ENCODE peak calls at places on chromosomes 16 and 17, in seven cellular contexts. J is neuronal stem cell, E is H1, K is IMR-90, X is trophoblast cell, G is H9, O is mesendoderm. C is an unnamed sample.

GRCh38 chr16:53775821-53776431 is 72.0 kb downstream of the FTO start:
- DNase-seq in X (peak), E (no peak), O (peak), K (peak), J (no peak), G (no peak), C (peak)

GRCh38 chr16:88375236-88376052 is 7.3 kb upstream of the ZNF469 start:
- DNase-seq in X (no peak), G (no peak), E (no peak), K (no peak), J (no peak), O (no peak), C (no peak)

GRCh38 chr17:18008496-18009268 is 30.3 kb downstream of the ATPAF2 start:
- DNase-seq in J (no peak), X (peak), E (no peak), O (peak), K (peak), G (no peak), C (peak)

GRCh38 chr17:5516060-5516792 is 29.9 kb downstream of the MIS12 start:
- DNase-seq in X (peak), G (no peak), J (no peak), K (peak), O (peak), E (no peak), C (peak)

GRCh38 chr17:62692721-62693431 is 65.4 kb downstream of the MRC2 start:
- DNase-seq in J (no peak), E (peak), X (peak), O (peak), G (peak), K (no peak), C (peak)

GRCh38 chr16:55062446-55062845 is 131.8 kb downstream of the IRX5 start:
- DNase-seq in X (no peak), G (no peak), K (peak), J (no peak), O (no peak), E (no peak), C (no peak)

GRCh38 chr16:83924686-83925085 is 25.8 kb downstream of the MLYCD start:
- DNase-seq in E (no peak), K (no peak), J (no peak), G (no peak), O (no peak), X (no peak), C (no peak)

GRCh38 chr17:67594115-67594878 is 123.4 kb upstream of the NOL11 start:
- DNase-seq in J (no peak), E (no peak), X (no peak), K (no peak), G (no peak), O (no peak), C (no peak)

GRCh38 chr16:89200124-89200849 is at the start of gene SLC22A31:
- DNase-seq in G (peak), O (peak), E (peak), K (no peak), J (no peak), X (no peak), C (no peak)

GRCh38 chr17:67503184-67503583 is 126.1 kb downstream of the PITPNC1 start:
- DNase-seq in X (no peak), K (peak), J (no peak), G (peak), E (no peak), O (no peak), C (no peak)

GRCh38 chr16:84286568-84287220 is 8.0 kb upstream of the WFDC1 start:
- DNase-seq in K (peak), G (no peak), E (no peak), O (no peak), X (no peak), J (no peak), C (peak)

GRCh38 chr17:48819466-48819865 is 2.4 kb upstream of the TTLL6 start:
- DNase-seq in X (no peak), G (no peak), J (no peak), E (no peak), O (no peak), K (no peak), C (no peak)

GRCh38 chr16:85296859-85297698 is 184.8 kb upstream of the CIBAR2 start:
- DNase-seq in X (peak), E (peak), J (no peak), G (peak), O (peak), K (no peak), C (peak)

GRCh38 chr17:51257150-51258081 is 2.4 kb downstream of the MBTD1 start:
- DNase-seq in X (peak), O (no peak), J (no peak), G (no peak), E (no peak), K (no peak), C (peak)

GRCh38 chr17:51258756-51259573 is 884 bp downstream of the MBTD1 start:
- DNase-seq in J (no peak), O (peak), E (no peak), G (peak), K (no peak), X (peak), C (peak)

GRCh38 chr17:51260960-51261958 is 913 bp downstream of the UTP18 start:
- DNase-seq in J (peak), O (peak), E (peak), X (peak), G (peak), K (no peak), C (peak)

GRCh38 chr17:51260237-51260959 is at the start of gene UTP18:
- DNase-seq in G (peak), J (peak), O (peak), E (peak), K (peak), X (peak), C (peak)

DNA sequence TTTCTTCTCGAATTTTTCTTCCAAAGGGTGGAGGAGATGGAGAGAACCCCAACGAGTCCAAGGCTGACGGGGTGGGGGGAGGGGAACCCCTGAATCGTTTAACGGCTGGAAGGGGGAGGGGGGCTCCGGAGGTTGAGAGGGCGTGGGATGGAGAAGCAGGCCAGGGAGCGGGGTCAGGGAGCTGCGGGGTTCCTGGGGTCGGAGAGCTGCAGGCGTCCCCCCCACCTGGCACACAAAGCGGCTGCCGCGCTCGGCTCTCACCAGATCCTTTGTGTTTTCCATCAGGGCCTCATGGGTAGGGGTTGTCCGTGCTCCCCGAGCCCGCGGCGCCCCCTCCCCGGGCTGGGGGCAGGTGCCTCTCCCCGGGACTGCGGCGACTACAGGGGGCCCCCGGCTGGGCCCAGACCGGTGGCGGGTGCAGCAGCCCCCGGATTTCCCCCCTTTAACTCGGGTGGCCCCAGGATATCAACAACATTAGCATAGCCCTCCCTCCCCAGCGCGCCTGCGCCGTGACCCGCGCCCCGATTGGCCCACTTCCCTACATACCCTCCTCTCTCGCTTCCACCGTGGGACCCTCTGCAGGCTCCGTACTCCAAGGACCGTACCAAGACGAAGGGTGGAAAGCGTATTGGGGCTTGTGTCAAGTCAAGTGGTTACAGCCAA is at the start of gene MBTD1:
- DNase-seq in X (peak), O (peak), K (peak), G (peak), J (no peak), E (peak), C (peak)
- H3K23ac ChIP-seq in X (no peak), O (no peak), K (peak), G (no peak), J (peak), E (no peak), C (peak)

DNA sequence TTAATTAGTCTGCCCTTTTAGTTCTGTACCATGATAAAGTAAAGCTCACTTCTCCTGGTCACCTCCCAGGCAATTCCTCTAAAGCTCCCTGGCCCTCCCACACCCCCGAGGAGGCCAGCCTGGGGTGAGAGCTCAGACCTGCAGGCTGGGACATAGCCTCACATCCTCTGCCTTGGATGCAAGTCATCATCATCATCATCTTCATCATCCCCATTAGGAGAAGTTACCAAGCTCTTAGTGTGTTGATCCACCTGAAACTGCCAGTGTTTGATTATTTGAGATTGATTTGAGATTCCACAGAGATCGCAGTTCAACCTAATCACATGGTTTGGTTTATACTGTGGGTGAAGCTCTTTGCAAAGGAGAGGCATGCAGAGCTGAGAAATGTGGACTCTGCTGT is 197.5 kb downstream of the CYLD start:
- DNase-seq in E (no peak), G (no peak), J (no peak), O (no peak), K (no peak), X (no peak), C (no peak)
- H3K23ac ChIP-seq in E (no peak), G (no peak), J (no peak), O (no peak), K (no peak), X (no peak), C (no peak)

GRCh38 chr16:50303605-50304466 is 37.5 kb downstream of the ADCY7 start:
- DNase-seq in X (no peak), E (peak), O (no peak), G (peak), J (no peak), K (peak), C (peak)

GRCh38 chr16:50304467-50305440 is 38.4 kb downstream of the ADCY7 start:
- DNase-seq in G (peak), K (no peak), X (no peak), O (no peak), E (peak), J (no peak), C (no peak)

GRCh38 chr16:50301626-50302471 is 35.5 kb downstream of the ADCY7 start:
- DNase-seq in G (peak), O (no peak), X (peak), E (peak), K (peak), J (no peak), C (peak)

GRCh38 chr16:50302472-50303005 is 36.2 kb downstream of the ADCY7 start:
- DNase-seq in J (no peak), G (no peak), O (no peak), E (no peak), X (no peak), K (no peak), C (no peak)

DNA sequence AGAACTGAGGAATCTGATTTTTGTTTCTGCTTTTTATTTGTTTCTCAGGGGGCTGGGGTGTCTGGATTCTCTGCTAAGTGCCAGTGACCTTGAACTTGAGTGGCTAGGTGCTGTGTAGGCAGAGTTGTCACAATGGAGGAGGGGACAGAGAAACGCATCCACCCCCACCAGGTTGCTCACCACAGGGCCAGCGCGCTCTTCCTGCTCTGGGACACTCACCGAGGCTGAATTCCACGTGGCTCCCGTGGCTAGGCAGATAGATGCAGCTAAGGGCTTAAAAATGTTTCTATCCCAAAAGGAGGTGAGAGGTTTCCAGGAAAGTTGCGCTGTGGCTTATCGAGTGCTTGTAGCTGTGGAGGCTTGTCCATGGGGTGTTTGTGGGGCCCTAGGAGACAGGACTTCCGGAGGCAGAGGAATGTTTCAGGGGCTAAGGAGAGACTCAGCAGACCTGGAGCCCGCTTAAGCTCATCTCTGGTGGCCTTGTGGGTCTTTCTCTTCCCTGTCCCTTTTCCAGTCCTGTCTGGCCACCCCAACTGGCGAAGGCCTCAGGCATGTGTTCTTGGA is 36.8 kb downstream of the ADCY7 start:
- DNase-seq in E (peak), O (no peak), K (peak), G (peak), J (no peak), X (peak), C (no peak)
- H3K23ac ChIP-seq in E (no peak), O (no peak), K (peak), G (no peak), J (no peak), X (no peak), C (no peak)

GRCh38 chr16:4652561-4652960 is 27.9 kb downstream of the MGRN1 start:
- DNase-seq in G (no peak), O (no peak), X (no peak), K (no peak), E (no peak), J (no peak), C (no peak)

GRCh38 chr16:4654387-4654901 is 29.8 kb downstream of the MGRN1 start:
- DNase-seq in K (no peak), E (no peak), G (no peak), J (no peak), X (no peak), O (no peak), C (no peak)

GRCh38 chr16:4654946-4655590 is 30.4 kb downstream of the MGRN1 start:
- DNase-seq in K (no peak), G (no peak), E (no peak), X (no peak), O (no peak), J (no peak), C (no peak)

GRCh38 chr16:4655801-4656200 is 31.2 kb downstream of the MGRN1 start:
- DNase-seq in G (no peak), J (no peak), O (no peak), K (no peak), E (no peak), X (no peak), C (no peak)

GRCh38 chr16:4653981-4654380 is 29.4 kb downstream of the MGRN1 start:
- DNase-seq in K (no peak), O (no peak), J (no peak), X (no peak), G (no peak), E (no peak), C (no peak)
- H3K23ac ChIP-seq in K (no peak), O (no peak), J (no peak), X (no peak), G (no peak), E (no peak), C (no peak)

DNA sequence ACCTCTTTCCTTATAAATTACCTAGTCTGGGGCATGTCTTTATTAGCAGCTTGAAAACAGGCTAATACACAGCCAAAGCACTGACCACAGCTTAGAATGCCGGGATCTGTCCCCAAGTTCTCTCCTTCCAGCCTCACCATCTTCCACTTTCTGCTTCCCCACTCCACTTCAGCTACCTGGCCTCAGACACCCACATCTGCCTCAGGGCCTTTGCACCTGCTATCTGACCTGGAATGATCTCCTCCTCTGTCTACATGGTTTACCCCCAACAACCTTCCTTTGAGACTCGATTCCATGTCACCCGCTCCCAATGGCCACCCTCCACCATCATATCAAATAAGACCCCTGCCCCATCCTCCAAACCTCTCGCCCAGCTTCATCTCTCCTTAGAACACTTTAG is 152.6 kb upstream of the CDC42EP4 start:
- DNase-seq in E (no peak), J (no peak), X (no peak), K (no peak), G (no peak), O (no peak), C (no peak)
- H3K23ac ChIP-seq in E (no peak), J (no peak), X (no peak), K (no peak), G (no peak), O (no peak), C (no peak)

GRCh38 chr17:28726396-28726911 is 421 bp upstream of the TLCD1 start:
- DNase-seq in E (no peak), J (peak), K (peak), X (peak), G (peak), O (peak), C (peak)
- H3K23ac ChIP-seq in E (no peak), J (peak), K (peak), X (no peak), G (no peak), O (peak), C (no peak)

DNA sequence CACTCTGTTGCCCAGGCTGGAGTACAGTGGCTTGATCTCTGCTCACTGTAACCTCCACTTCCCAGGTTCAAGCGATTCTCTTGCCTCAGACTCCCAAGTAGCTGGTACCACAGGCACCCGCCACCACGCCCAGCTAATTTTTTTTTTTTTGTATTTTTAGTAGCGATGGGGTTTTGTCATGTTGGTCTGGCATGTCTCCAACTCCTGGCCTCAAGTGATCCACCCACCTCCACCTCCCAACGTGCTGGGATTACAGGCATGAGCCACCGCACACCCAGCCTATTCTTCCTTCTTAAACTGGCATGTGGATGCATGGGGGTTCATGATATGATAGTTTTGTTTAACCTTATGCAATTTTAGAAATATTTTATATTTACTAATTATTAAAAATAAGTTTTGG is 39.4 kb upstream of the VWA3A start:
- DNase-seq in X (no peak), G (no peak), O (no peak), J (no peak), E (no peak), K (no peak), C (no peak)
- H3K23ac ChIP-seq in X (no peak), G (no peak), O (no peak), J (no peak), E (no peak), K (no peak), C (no peak)

GRCh38 chr17:8518346-8518745 is 82.7 kb downstream of the NDEL1 start:
- DNase-seq in O (no peak), J (no peak), E (no peak), K (no peak), X (no peak), G (no peak), C (no peak)

GRCh38 chr17:8522577-8522976 is 86.9 kb downstream of the NDEL1 start:
- DNase-seq in J (no peak), E (no peak), K (no peak), X (no peak), O (no peak), G (no peak), C (no peak)

GRCh38 chr17:8518858-8519257 is 83.2 kb downstream of the NDEL1 start:
- DNase-seq in K (no peak), O (no peak), J (no peak), E (no peak), G (no peak), X (no peak), C (no peak)

GRCh38 chr17:8520981-8521380 is 85.3 kb downstream of the NDEL1 start:
- DNase-seq in G (no peak), O (no peak), K (no peak), E (no peak), J (no peak), X (no peak), C (no peak)
- H3K23ac ChIP-seq in G (no peak), O (no peak), K (no peak), E (no peak), J (no peak), X (no peak), C (no peak)

GRCh38 chr17:83091257-83092141 is 12.1 kb downstream of the METRNL start:
- DNase-seq in E (no peak), G (no peak), J (no peak), X (peak), K (no peak), O (no peak), C (no peak)

GRCh38 chr17:83088451-83089321 is 9.3 kb downstream of the METRNL start:
- DNase-seq in O (no peak), K (no peak), E (no peak), J (no peak), G (no peak), X (no peak), C (no peak)

GRCh38 chr17:83087788-83088360 is 8.5 kb downstream of the METRNL start:
- DNase-seq in O (no peak), X (no peak), K (no peak), E (no peak), G (no peak), J (no peak), C (no peak)

GRCh38 chr17:83090424-83091256 is 11.2 kb downstream of the METRNL start:
- DNase-seq in J (no peak), G (no peak), E (no peak), K (no peak), O (no peak), X (no peak), C (no peak)

GRCh38 chr17:83089322-83090156 is 10.1 kb downstream of the METRNL start:
- DNase-seq in K (no peak), O (no peak), J (no peak), E (no peak), G (no peak), X (peak), C (no peak)
- H3K23ac ChIP-seq in K (no peak), O (no peak), J (peak), E (no peak), G (no peak), X (no peak), C (no peak)

C was measured in mesenchymal stem cell.